ENCODE peak calls at places on chromosomes 1 and 21, in six cellular contexts. P, H, Z, W, C and D are unnamed samples.

GRCh38 chr1:9273177-9273576 is 19.5 kb upstream of the SPSB1 start:
- DNase-seq in H (no peak), C (no peak), Z (no peak), W (no peak), P (no peak), D (no peak)

GRCh38 chr1:10948463-10948775 is 64.0 kb upstream of the TARDBP start:
- DNase-seq in H (no peak), P (no peak), W (no peak), Z (no peak), C (no peak), D (no peak)

GRCh38 chr21:35050348-35051286 is 1.5 kb upstream of the RUNX1 start:
- DNase-seq in P (no peak), W (no peak), C (no peak), Z (peak; percentile 77), H (no peak), D (no peak)

GRCh38 chr1:192550922-192551534 is 24.5 kb upstream of the RGS1 start:
- DNase-seq in P (no peak), H (no peak), Z (no peak), W (no peak), C (no peak), D (peak; percentile 7)

GRCh38 chr1:7824701-7825100 is 28.2 kb downstream of the UTS2 start:
- DNase-seq in H (no peak), Z (no peak), C (no peak), W (no peak), P (no peak), D (no peak)

GRCh38 chr1:14037101-14037807 is 337.3 kb downstream of the PRDM2 start:
- DNase-seq in W (no peak), P (no peak), H (no peak), C (no peak), Z (no peak), D (no peak)

GRCh38 chr1:24165500-24165899 is 21.6 kb downstream of the IFNLR1 start:
- DNase-seq in H (no peak), P (no peak), C (no peak), Z (no peak), W (no peak), D (no peak)

GRCh38 chr1:165795894-165796293 is 27.2 kb upstream of the TMCO1 start:
- DNase-seq in W (no peak), H (no peak), Z (no peak), P (no peak), C (no peak), D (no peak)

GRCh38 chr1:156495401-156496140 is 5.0 kb downstream of the MEF2D start:
- DNase-seq in C (no peak), W (no peak), P (peak; percentile 59), Z (peak; percentile 84), H (peak; percentile 13), D (no peak)

GRCh38 chr1:107793896-107794440 is 171.0 kb downstream of the VAV3 start:
- DNase-seq in C (no peak), Z (no peak), H (no peak), W (no peak), P (no peak), D (no peak)

GRCh38 chr1:207321045-207321789 is at the start of gene CD55:
- DNase-seq in C (peak; percentile 91), P (peak; percentile 100), Z (peak; percentile 98), H (peak; percentile 92), W (peak; percentile 90), D (peak; percentile 99)
- TF ChIP-seq EP300 in C (no peak), P (peak; percentile 66), Z (peak; percentile 14), H (peak; percentile 93), W (no peak), D (no peak)

GRCh38 chr1:28530456-28530855 is 22.4 kb upstream of the TRNAU1AP start:
- DNase-seq in H (no peak), W (no peak), Z (no peak), P (no peak), C (no peak), D (no peak)

GRCh38 chr1:28521502-28522164 is 15.8 kb downstream of the RCC1 start:
- DNase-seq in P (peak; percentile 69), Z (no peak), H (no peak), W (no peak), C (no peak), D (no peak)

GRCh38 chr1:28526886-28527285 is 21.0 kb downstream of the RCC1 start:
- DNase-seq in H (no peak), W (no peak), P (no peak), Z (no peak), C (no peak), D (peak; percentile 54)
- TF ChIP-seq EP300 in H (no peak), W (no peak), P (no peak), Z (no peak), C (no peak), D (no peak)

GRCh38 chr1:200880212-200880611 is 7.4 kb downstream of the GPR25 start:
- DNase-seq in W (peak; percentile 37), H (no peak), Z (peak; percentile 39), C (no peak), P (no peak), D (no peak)
- TF ChIP-seq EP300 in W (no peak), H (no peak), Z (no peak), C (no peak), P (no peak), D (no peak)

DNA sequence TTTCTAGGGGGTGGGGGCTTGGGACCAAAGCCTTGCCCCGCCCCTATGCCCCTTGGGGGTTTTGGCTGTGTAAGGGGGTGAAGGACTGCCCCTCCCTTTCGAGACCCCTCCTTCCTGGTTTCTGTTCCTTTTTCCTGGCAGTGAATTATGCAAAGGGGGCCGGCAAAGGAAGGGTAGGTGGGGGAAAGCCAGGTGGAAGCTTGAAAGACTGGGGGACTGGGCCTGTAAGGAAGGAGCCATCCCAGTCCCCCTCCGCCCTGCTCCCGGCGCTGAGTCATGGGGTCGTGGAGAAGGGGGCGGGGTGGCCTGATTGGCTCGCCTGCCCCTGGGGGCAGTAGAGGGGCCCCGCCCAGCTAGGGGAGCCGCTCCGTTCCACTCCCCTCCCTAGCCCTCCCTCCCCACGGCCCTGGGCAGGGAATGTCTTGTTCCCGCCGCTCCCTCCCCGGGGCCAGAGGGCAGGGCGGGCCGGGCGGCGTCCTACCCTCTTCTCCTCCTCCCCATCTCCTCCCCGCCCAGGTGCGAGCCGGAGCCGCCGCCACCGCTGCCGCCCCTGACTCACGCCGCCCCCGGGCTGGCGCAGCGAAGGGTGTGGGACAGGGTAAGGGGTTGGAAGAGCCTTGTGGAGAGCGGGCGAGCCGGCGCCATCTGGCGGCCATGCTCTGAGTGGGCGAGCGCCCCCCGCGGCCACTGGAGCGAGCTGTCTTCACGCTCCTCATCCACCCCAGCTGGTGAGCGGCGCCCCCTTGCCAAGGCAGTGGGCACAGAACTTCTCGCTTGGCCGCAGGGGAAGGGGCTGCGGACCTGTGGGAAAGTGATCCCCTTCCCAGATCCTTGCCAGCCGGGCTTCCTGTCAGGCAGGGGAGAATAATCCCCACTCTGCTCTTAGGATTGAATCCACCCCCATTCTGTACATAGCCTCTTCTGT is 14.7 kb downstream of the ZBTB7B start:
- DNase-seq in Z (peak; percentile 97), P (peak; percentile 96), C (peak; percentile 88), W (peak; percentile 92), H (peak; percentile 88), D (peak; percentile 98)
- TF ChIP-seq EP300 in Z (no peak), P (no peak), C (peak; percentile 20), W (peak; percentile 78), H (peak; percentile 98), D (no peak)

DNA sequence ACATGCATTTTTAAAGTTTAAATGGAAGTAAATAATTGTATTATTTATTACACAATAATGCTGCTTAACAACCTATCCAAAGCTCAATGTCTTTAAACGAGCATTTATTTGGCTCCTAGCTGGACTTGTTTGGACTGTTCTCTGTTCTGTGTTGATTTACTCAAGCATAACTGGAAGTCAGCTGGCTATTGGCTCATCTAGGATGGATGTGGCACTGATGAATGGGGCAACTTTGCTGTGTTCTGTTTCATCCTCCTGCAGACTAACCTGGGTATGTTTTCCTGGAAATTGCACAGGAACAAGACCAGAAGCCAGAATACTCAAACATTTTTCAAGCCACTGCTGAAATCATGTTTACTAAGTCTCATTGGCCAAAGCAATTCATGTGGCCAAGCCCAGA is 70.8 kb upstream of the HSD17B7 start:
- DNase-seq in C (no peak), H (no peak), P (no peak), Z (no peak), W (no peak), D (no peak)
- TF ChIP-seq EP300 in C (no peak), H (no peak), P (no peak), Z (no peak), W (no peak), D (no peak)

DNA sequence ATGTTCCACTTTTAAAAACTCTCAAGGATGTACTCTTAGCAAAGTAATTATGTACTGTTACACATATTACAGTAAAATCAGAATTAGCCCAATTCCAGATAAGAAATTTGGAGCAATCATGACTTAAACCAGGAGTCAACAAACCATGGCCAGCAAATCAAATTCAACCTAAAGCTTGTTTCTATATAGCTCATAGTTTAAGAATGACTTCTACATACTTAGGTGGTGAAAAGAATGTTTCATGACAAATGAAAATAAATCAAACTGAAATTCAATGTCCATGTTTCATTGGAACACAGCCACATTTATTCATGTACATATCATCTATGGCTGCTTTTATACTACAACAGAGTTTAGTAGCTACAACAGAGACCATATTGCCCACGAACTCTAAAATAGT is 35.1 kb downstream of the FRRS1 start:
- DNase-seq in W (no peak), Z (no peak), H (no peak), C (no peak), P (no peak), D (no peak)
- TF ChIP-seq EP300 in W (no peak), Z (no peak), H (no peak), C (no peak), P (no peak), D (no peak)

GRCh38 chr1:87109012-87109411 is 194.6 kb downstream of the HS2ST1 start:
- DNase-seq in H (no peak), W (no peak), Z (no peak), C (no peak), P (no peak), D (no peak)
- TF ChIP-seq EP300 in H (no peak), W (no peak), Z (no peak), C (no peak), P (no peak), D (no peak)

GRCh38 chr1:37090671-37091070 is 56.4 kb upstream of the GRIK3 start:
- DNase-seq in W (no peak), P (no peak), H (no peak), C (no peak), Z (no peak), D (no peak)
- TF ChIP-seq EP300 in W (no peak), P (no peak), H (no peak), C (no peak), Z (no peak), D (no peak)